ENCODE peak calls at places on chromosomes 3 and 15, in seven cellular contexts. A is uterus, R is K562, Z is psoas muscle, Q is H1, F is cardiac muscle cell, S is astrocyte. D is an unnamed sample.
A peak's percentile ranks its signal among the peaks of the same experiment; 100 is the strongest.

GRCh38 chr3:149657796-149658443 is at the start of gene WWTR1:
- DNase-seq in Z (peak; percentile 91), R (no peak), S (peak; percentile 93), Q (peak; percentile 90), A (peak; percentile 98), F (peak; percentile 97), D (peak; percentile 85)

GRCh38 chr3:153626158-153626557 is 464.1 kb downstream of the RAP2B start:
- DNase-seq in Z (no peak), S (no peak), F (no peak), A (no peak), Q (no peak), R (no peak), D (no peak)

GRCh38 chr3:36210840-36211655 is 169.3 kb upstream of the STAC start:
- DNase-seq in A (no peak), F (no peak), Q (no peak), S (no peak), R (no peak), Z (no peak), D (no peak)

GRCh38 chr3:105846809-105847208 is 22.0 kb downstream of the CBLB start:
- DNase-seq in S (no peak), A (no peak), R (no peak), F (no peak), Z (no peak), Q (no peak), D (no peak)

GRCh38 chr15:80694624-80695098 is 449 bp upstream of the ABHD17C start:
- DNase-seq in F (peak; percentile 63), Q (no peak), R (peak; percentile 15), Z (peak; percentile 32), S (peak; percentile 36), A (peak; percentile 19), D (no peak)

GRCh38 chr15:81939604-81940440 is 106.0 kb downstream of the MEX3B start:
- DNase-seq in Q (peak; percentile 15), F (peak; percentile 56), S (peak; percentile 16), R (peak; percentile 73), A (no peak), Z (no peak), D (peak; percentile 57)

GRCh38 chr15:62940755-62941361 is 101.7 kb upstream of the TPM1 start:
- DNase-seq in Q (no peak), Z (peak; percentile 83), A (peak; percentile 85), R (no peak), F (peak; percentile 88), S (peak; percentile 97), D (peak; percentile 95)

GRCh38 chr3:140186421-140186920 is 251.5 kb downstream of the CLSTN2 start:
- DNase-seq in Q (no peak), Z (no peak), A (peak; percentile 49), S (peak; percentile 89), F (peak; percentile 25), R (no peak), D (peak; percentile 57)

GRCh38 chr3:159841766-159842165 is 146.9 kb upstream of the IL12A start:
- DNase-seq in Z (no peak), R (no peak), Q (no peak), F (no peak), S (no peak), A (no peak), D (no peak)

GRCh38 chr3:12986031-12986430 is 87.2 kb downstream of the IQSEC1 start:
- DNase-seq in Q (no peak), F (no peak), A (no peak), Z (no peak), R (no peak), S (no peak), D (no peak)

GRCh38 chr3:36796896-36797295 is 32.5 kb upstream of the DCLK3 start:
- DNase-seq in Z (no peak), Q (no peak), F (peak; percentile 10), S (peak; percentile 52), R (no peak), A (no peak), D (peak; percentile 73)

GRCh38 chr3:100740207-100740606 is 30.9 kb downstream of the TFG start:
- DNase-seq in F (no peak), A (no peak), Z (no peak), Q (no peak), R (peak; percentile 50), S (no peak), D (no peak)

GRCh38 chr3:149332781-149333517 is 487 bp downstream of the TM4SF18 start:
- DNase-seq in Q (no peak), F (no peak), A (no peak), S (no peak), R (no peak), Z (no peak), D (no peak)

GRCh38 chr3:58672880-58673279 is 6.3 kb upstream of the FAM3D start:
- DNase-seq in S (no peak), Q (no peak), Z (no peak), F (no peak), R (no peak), A (no peak), D (no peak)

GRCh38 chr3:177111541-177111949 is 85.7 kb downstream of the TBL1XR1 start:
- DNase-seq in R (no peak), S (no peak), F (no peak), Z (no peak), Q (no peak), A (no peak), D (peak; percentile 51)

GRCh38 chr3:120432105-120432860 is 18.5 kb downstream of the FSTL1 start:
- DNase-seq in Z (no peak), Q (peak; percentile 60), S (peak; percentile 94), R (no peak), F (peak; percentile 96), A (no peak), D (no peak)

GRCh38 chr3:188051801-188052228 is 102.1 kb upstream of the LPP start:
- DNase-seq in S (peak; percentile 57), A (peak; percentile 89), Q (no peak), Z (peak; percentile 58), R (no peak), F (peak; percentile 55), D (no peak)

GRCh38 chr15:67819636-67820035 is 5.7 kb upstream of the SKOR1 start:
- DNase-seq in Z (peak; percentile 7), Q (no peak), A (no peak), R (no peak), F (no peak), S (no peak), D (no peak)

GRCh38 chr3:141399200-141399599 is 30.9 kb downstream of the ZBTB38 start:
- DNase-seq in R (no peak), A (no peak), Q (no peak), Z (no peak), F (no peak), S (no peak), D (no peak)

GRCh38 chr3:38479431-38480092 is 16.6 kb upstream of the EXOG start:
- DNase-seq in A (peak; percentile 65), Q (peak; percentile 25), S (no peak), Z (peak; percentile 66), R (peak; percentile 64), F (peak; percentile 80), D (peak; percentile 49)

GRCh38 chr3:151307131-151307530 is 9.5 kb downstream of the GPR87 start:
- DNase-seq in A (no peak), Z (no peak), S (no peak), Q (no peak), F (no peak), R (no peak), D (peak; percentile 72)

GRCh38 chr15:64286473-64286872 is 69.5 kb downstream of the CSNK1G1 start:
- DNase-seq in A (no peak), S (no peak), F (no peak), Z (no peak), R (no peak), Q (no peak), D (no peak)

GRCh38 chr3:134775831-134776230 is 19.2 kb upstream of the EPHB1 start:
- DNase-seq in F (no peak), A (no peak), R (no peak), Z (no peak), Q (no peak), S (no peak), D (no peak)

GRCh38 chr3:173857154-173857553 is 459.6 kb downstream of the NLGN1 start:
- DNase-seq in A (no peak), F (no peak), S (no peak), Q (no peak), R (no peak), Z (no peak), D (no peak)
- TF ChIP-seq CTCF in A (no peak), F (no peak), S (no peak), Q (no peak), R (no peak), Z (no peak), D (no peak)

DNA sequence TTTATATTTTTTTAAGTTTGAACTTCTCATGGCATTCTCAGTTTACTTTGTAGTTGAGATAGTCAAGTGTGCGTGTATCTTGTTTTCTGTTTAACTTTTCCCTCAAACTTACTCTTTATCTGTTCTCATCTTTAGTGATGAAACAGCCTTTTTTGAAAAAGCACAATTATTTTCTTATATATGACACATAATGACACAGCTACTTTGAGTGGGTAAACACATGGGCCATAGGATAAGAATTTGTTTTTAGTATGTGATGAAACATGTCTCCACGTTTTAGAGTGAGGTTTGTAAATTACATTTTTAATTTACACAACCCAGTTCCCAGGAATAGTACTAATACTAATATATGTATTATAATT is 3.2 kb downstream of the DIPK2A start:
- DNase-seq in R (peak; percentile 39), S (no peak), Z (no peak), A (no peak), Q (no peak), F (no peak), D (peak; percentile 64)
- H3K4me3 ChIP-seq in R (peak overlapping the region; percentile 77), S (peak overlapping the region; percentile 77), Z (peak overlapping the region; percentile 77), A (no peak overlapping the region), Q (peak overlapping the region; percentile 87), F (peak overlapping the region; percentile 75), D (peak overlapping the region; percentile 78)

GRCh38 chr3:64440498-64440897 is 215.2 kb upstream of the PRICKLE2 start:
- DNase-seq in A (peak; percentile 19), S (peak; percentile 93), F (peak; percentile 92), Q (no peak), Z (no peak), R (no peak), D (peak; percentile 95)

GRCh38 chr3:64441861-64442260 is 216.6 kb upstream of the PRICKLE2 start:
- DNase-seq in F (no peak), R (no peak), Z (no peak), S (no peak), A (no peak), Q (no peak), D (no peak)

GRCh38 chr3:64438837-64439236 is 213.6 kb upstream of the PRICKLE2 start:
- DNase-seq in Q (no peak), Z (no peak), F (no peak), S (no peak), R (no peak), A (no peak), D (no peak)

GRCh38 chr3:64432870-64433269 is 207.6 kb upstream of the PRICKLE2 start:
- DNase-seq in R (no peak), Z (no peak), F (no peak), S (no peak), Q (no peak), A (no peak), D (no peak)

DNA sequence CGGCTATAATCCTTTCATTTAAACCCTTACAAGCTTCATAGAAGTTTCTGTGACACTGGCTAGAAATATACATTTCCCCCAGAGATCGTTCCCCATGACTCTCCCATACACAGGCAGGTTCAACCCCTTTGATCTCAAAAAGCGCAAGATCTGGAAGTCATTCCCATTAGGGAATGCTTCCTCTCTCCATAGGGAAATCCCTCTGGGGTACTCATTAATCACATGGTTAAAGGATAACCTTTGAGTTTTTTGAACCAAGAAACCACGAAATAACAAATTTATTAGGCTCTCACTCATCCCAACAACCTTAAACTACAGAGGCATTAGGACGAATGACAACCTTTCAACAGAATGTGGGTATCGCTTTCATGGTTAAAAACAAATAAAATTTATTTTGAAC is 211.9 kb upstream of the PRICKLE2 start:
- DNase-seq in S (no peak), Q (no peak), Z (no peak), F (no peak), A (no peak), R (no peak), D (no peak)
- H3K27me3 ChIP-seq in S (peaks cover 8% of the 10 kb centered on the region), Q (no peaks in the 10 kb centered on the region), Z (no peaks in the 10 kb centered on the region), F (peaks cover 1% of the 10 kb centered on the region), A (no peaks in the 10 kb centered on the region), R (no peaks in the 10 kb centered on the region), D (no peaks in the 10 kb centered on the region)

GRCh38 chr3:79406175-79406574 is 361.6 kb downstream of the ROBO1 start:
- DNase-seq in S (no peak), R (no peak), F (peak; percentile 2), A (no peak), Z (no peak), Q (no peak), D (peak; percentile 8)
- TF ChIP-seq CTCF in S (no peak), R (no peak), F (peak; percentile 27), A (no peak), Z (peak; percentile 10), Q (peak; percentile 40), D (peak; percentile 32)

D was measured in bronchial epithelial cell.